ENCODE peak calls at places on chromosomes 11 and 22, in seven cellular contexts. One of them, this sample, is unnamed.

GRCh38 chr11:10657308-10658271 is 36.0 kb downstream of the IRAG1 start:
- DNase-seq in CD8-positive, alpha-beta T cell: no peak
- DNase-seq in Right ventricle myocardium superior: no peak
- DNase-seq in NCI-H748 treated with DMSO at 0.1 percent for 48 hours: no peak
- DNase-seq in stimulated activated CD4-positive, alpha-beta T cell treated with anti-CD3 and anti-CD28 coated beads, Interleukin-4, amount 100 ng/mL, for 48 hours: no peak
- DNase-seq in EH: peak; percentile 90
- DNase-seq in NCI-H1092 treated with DMSO at 0.1 percent for 48 hours: no peak
- DNase-seq in this sample: no peak

GRCh38 chr22:37820350-37820749 is 2.8 kb upstream of the GALR3 start:
- DNase-seq in stimulated activated CD4-positive, alpha-beta T cell treated with anti-CD3 and anti-CD28 coated beads, Interleukin-4, amount 100 ng/mL, for 48 hours: no peak
- DNase-seq in Right ventricle myocardium superior: no peak
- DNase-seq in CD8-positive, alpha-beta T cell: no peak
- DNase-seq in NCI-H1092 treated with DMSO at 0.1 percent for 48 hours: no peak
- DNase-seq in EH: no peak
- DNase-seq in NCI-H748 treated with DMSO at 0.1 percent for 48 hours: no peak
- DNase-seq in this sample: no peak

GRCh38 chr22:26610983-26611382 is 6.8 kb downstream of the CRYBB1 start:
- DNase-seq in stimulated activated CD4-positive, alpha-beta T cell treated with anti-CD3 and anti-CD28 coated beads, Interleukin-4, amount 100 ng/mL, for 48 hours: no peak
- DNase-seq in NCI-H1092 treated with DMSO at 0.1 percent for 48 hours: no peak
- DNase-seq in EH: peak; percentile 61
- DNase-seq in Right ventricle myocardium superior: no peak
- DNase-seq in NCI-H748 treated with DMSO at 0.1 percent for 48 hours: no peak
- DNase-seq in CD8-positive, alpha-beta T cell: no peak
- DNase-seq in this sample: no peak

GRCh38 chr11:12137938-12138731 is 27.7 kb downstream of the MICAL2 start:
- DNase-seq in NCI-H1092 treated with DMSO at 0.1 percent for 48 hours: no peak
- DNase-seq in NCI-H748 treated with DMSO at 0.1 percent for 48 hours: no peak
- DNase-seq in EH: peak; percentile 98
- DNase-seq in CD8-positive, alpha-beta T cell: no peak
- DNase-seq in stimulated activated CD4-positive, alpha-beta T cell treated with anti-CD3 and anti-CD28 coated beads, Interleukin-4, amount 100 ng/mL, for 48 hours: no peak
- DNase-seq in Right ventricle myocardium superior: no peak
- DNase-seq in this sample: no peak

GRCh38 chr11:96969251-96969650 is 579.4 kb downstream of the JRKL start:
- DNase-seq in CD8-positive, alpha-beta T cell: no peak
- DNase-seq in Right ventricle myocardium superior: no peak
- DNase-seq in NCI-H1092 treated with DMSO at 0.1 percent for 48 hours: no peak
- DNase-seq in stimulated activated CD4-positive, alpha-beta T cell treated with anti-CD3 and anti-CD28 coated beads, Interleukin-4, amount 100 ng/mL, for 48 hours: no peak
- DNase-seq in EH: no peak
- DNase-seq in NCI-H748 treated with DMSO at 0.1 percent for 48 hours: no peak
- DNase-seq in this sample: no peak

GRCh38 chr22:50729391-50730012 is 8.5 kb upstream of the ACR start:
- DNase-seq in NCI-H1092 treated with DMSO at 0.1 percent for 48 hours: no peak
- DNase-seq in NCI-H748 treated with DMSO at 0.1 percent for 48 hours: peak; percentile 11
- DNase-seq in stimulated activated CD4-positive, alpha-beta T cell treated with anti-CD3 and anti-CD28 coated beads, Interleukin-4, amount 100 ng/mL, for 48 hours: no peak
- DNase-seq in EH: no peak
- DNase-seq in Right ventricle myocardium superior: peak; percentile 28
- DNase-seq in CD8-positive, alpha-beta T cell: no peak
- DNase-seq in this sample: peak; percentile 67

GRCh38 chr11:35148163-35148562 is 9.2 kb downstream of the CD44 start:
- DNase-seq in Right ventricle myocardium superior: no peak
- DNase-seq in NCI-H748 treated with DMSO at 0.1 percent for 48 hours: no peak
- DNase-seq in EH: no peak
- DNase-seq in NCI-H1092 treated with DMSO at 0.1 percent for 48 hours: no peak
- DNase-seq in CD8-positive, alpha-beta T cell: no peak
- DNase-seq in stimulated activated CD4-positive, alpha-beta T cell treated with anti-CD3 and anti-CD28 coated beads, Interleukin-4, amount 100 ng/mL, for 48 hours: no peak
- DNase-seq in this sample: peak; percentile 59

GRCh38 chr11:129973809-129974208 is 28.8 kb downstream of the PRDM10 start:
- DNase-seq in NCI-H1092 treated with DMSO at 0.1 percent for 48 hours: no peak
- DNase-seq in EH: no peak
- DNase-seq in CD8-positive, alpha-beta T cell: no peak
- DNase-seq in Right ventricle myocardium superior: peak; percentile 59
- DNase-seq in NCI-H748 treated with DMSO at 0.1 percent for 48 hours: no peak
- DNase-seq in stimulated activated CD4-positive, alpha-beta T cell treated with anti-CD3 and anti-CD28 coated beads, Interleukin-4, amount 100 ng/mL, for 48 hours: no peak
- DNase-seq in this sample: no peak

GRCh38 chr11:64814712-64815187 is 4.4 kb upstream of the MEN1 start:
- DNase-seq in NCI-H748 treated with DMSO at 0.1 percent for 48 hours: no peak
- DNase-seq in EH: no peak
- DNase-seq in CD8-positive, alpha-beta T cell: no peak
- DNase-seq in NCI-H1092 treated with DMSO at 0.1 percent for 48 hours: no peak
- DNase-seq in Right ventricle myocardium superior: no peak
- DNase-seq in stimulated activated CD4-positive, alpha-beta T cell treated with anti-CD3 and anti-CD28 coated beads, Interleukin-4, amount 100 ng/mL, for 48 hours: no peak
- DNase-seq in this sample: no peak

GRCh38 chr22:37607010-37607911 is 1.4 kb upstream of the GGA1 start:
- DNase-seq in NCI-H1092 treated with DMSO at 0.1 percent for 48 hours: peak; percentile 77
- DNase-seq in CD8-positive, alpha-beta T cell: peak; percentile 95
- DNase-seq in stimulated activated CD4-positive, alpha-beta T cell treated with anti-CD3 and anti-CD28 coated beads, Interleukin-4, amount 100 ng/mL, for 48 hours: peak; percentile 87
- DNase-seq in Right ventricle myocardium superior: peak; percentile 87
- DNase-seq in NCI-H748 treated with DMSO at 0.1 percent for 48 hours: peak; percentile 65
- DNase-seq in EH: peak; percentile 59
- DNase-seq in this sample: peak; percentile 96

GRCh38 chr11:59283825-59284772 is 71.4 kb upstream of the MPEG1 start:
- DNase-seq in Right ventricle myocardium superior: no peak
- DNase-seq in NCI-H1092 treated with DMSO at 0.1 percent for 48 hours: peak; percentile 29
- DNase-seq in EH: peak; percentile 45
- DNase-seq in NCI-H748 treated with DMSO at 0.1 percent for 48 hours: peak; percentile 41
- DNase-seq in stimulated activated CD4-positive, alpha-beta T cell treated with anti-CD3 and anti-CD28 coated beads, Interleukin-4, amount 100 ng/mL, for 48 hours: peak; percentile 21
- DNase-seq in CD8-positive, alpha-beta T cell: peak; percentile 62
- DNase-seq in this sample: peak; percentile 84

GRCh38 chr22:17370766-17371181 is 1.5 kb downstream of the CECR2 start:
- DNase-seq in EH: no peak
- DNase-seq in Right ventricle myocardium superior: no peak
- DNase-seq in NCI-H1092 treated with DMSO at 0.1 percent for 48 hours: no peak
- DNase-seq in stimulated activated CD4-positive, alpha-beta T cell treated with anti-CD3 and anti-CD28 coated beads, Interleukin-4, amount 100 ng/mL, for 48 hours: no peak
- DNase-seq in CD8-positive, alpha-beta T cell: no peak
- DNase-seq in NCI-H748 treated with DMSO at 0.1 percent for 48 hours: no peak
- DNase-seq in this sample: no peak

GRCh38 chr11:19076744-19077589 is 16.4 kb upstream of the MRGPRX2 start:
- DNase-seq in stimulated activated CD4-positive, alpha-beta T cell treated with anti-CD3 and anti-CD28 coated beads, Interleukin-4, amount 100 ng/mL, for 48 hours: peak; percentile 34
- DNase-seq in NCI-H748 treated with DMSO at 0.1 percent for 48 hours: peak; percentile 48
- DNase-seq in EH: peak; percentile 58
- DNase-seq in Right ventricle myocardium superior: peak; percentile 55
- DNase-seq in CD8-positive, alpha-beta T cell: peak; percentile 68
- DNase-seq in NCI-H1092 treated with DMSO at 0.1 percent for 48 hours: peak; percentile 49
- DNase-seq in this sample: peak; percentile 75

GRCh38 chr11:45089845-45090499 is 56.5 kb upstream of the PRDM11 start:
- DNase-seq in NCI-H748 treated with DMSO at 0.1 percent for 48 hours: no peak
- DNase-seq in Right ventricle myocardium superior: no peak
- DNase-seq in stimulated activated CD4-positive, alpha-beta T cell treated with anti-CD3 and anti-CD28 coated beads, Interleukin-4, amount 100 ng/mL, for 48 hours: no peak
- DNase-seq in NCI-H1092 treated with DMSO at 0.1 percent for 48 hours: no peak
- DNase-seq in CD8-positive, alpha-beta T cell: no peak
- DNase-seq in EH: peak; percentile 69
- DNase-seq in this sample: no peak

GRCh38 chr11:110907629-110908028 is 195.4 kb upstream of the ARHGAP20 start:
- DNase-seq in CD8-positive, alpha-beta T cell: no peak
- DNase-seq in NCI-H748 treated with DMSO at 0.1 percent for 48 hours: no peak
- DNase-seq in EH: peak; percentile 89
- DNase-seq in NCI-H1092 treated with DMSO at 0.1 percent for 48 hours: no peak
- DNase-seq in stimulated activated CD4-positive, alpha-beta T cell treated with anti-CD3 and anti-CD28 coated beads, Interleukin-4, amount 100 ng/mL, for 48 hours: no peak
- DNase-seq in Right ventricle myocardium superior: no peak
- DNase-seq in this sample: peak; percentile 52

GRCh38 chr11:36953986-36954385 is 355.9 kb upstream of the RAG2 start:
- DNase-seq in NCI-H748 treated with DMSO at 0.1 percent for 48 hours: no peak
- DNase-seq in CD8-positive, alpha-beta T cell: no peak
- DNase-seq in EH: peak; percentile 1
- DNase-seq in NCI-H1092 treated with DMSO at 0.1 percent for 48 hours: no peak
- DNase-seq in Right ventricle myocardium superior: no peak
- DNase-seq in stimulated activated CD4-positive, alpha-beta T cell treated with anti-CD3 and anti-CD28 coated beads, Interleukin-4, amount 100 ng/mL, for 48 hours: no peak
- DNase-seq in this sample: no peak

GRCh38 chr22:23695141-23695540 is 4.3 kb downstream of the RGL4 start:
- DNase-seq in stimulated activated CD4-positive, alpha-beta T cell treated with anti-CD3 and anti-CD28 coated beads, Interleukin-4, amount 100 ng/mL, for 48 hours: no peak
- DNase-seq in EH: no peak
- DNase-seq in CD8-positive, alpha-beta T cell: no peak
- DNase-seq in NCI-H748 treated with DMSO at 0.1 percent for 48 hours: no peak
- DNase-seq in Right ventricle myocardium superior: no peak
- DNase-seq in NCI-H1092 treated with DMSO at 0.1 percent for 48 hours: no peak
- DNase-seq in this sample: peak; percentile 10

GRCh38 chr11:114262681-114263509 is 33.3 kb upstream of the NNMT start:
- DNase-seq in Right ventricle myocardium superior: no peak
- DNase-seq in stimulated activated CD4-positive, alpha-beta T cell treated with anti-CD3 and anti-CD28 coated beads, Interleukin-4, amount 100 ng/mL, for 48 hours: no peak
- DNase-seq in EH: peak; percentile 60
- DNase-seq in NCI-H748 treated with DMSO at 0.1 percent for 48 hours: peak; percentile 54
- DNase-seq in CD8-positive, alpha-beta T cell: no peak
- DNase-seq in NCI-H1092 treated with DMSO at 0.1 percent for 48 hours: peak; percentile 72
- DNase-seq in this sample: no peak

GRCh38 chr11:21965221-21965620 is 227.7 kb upstream of the ANO5 start:
- DNase-seq in EH: no peak
- DNase-seq in NCI-H1092 treated with DMSO at 0.1 percent for 48 hours: no peak
- DNase-seq in stimulated activated CD4-positive, alpha-beta T cell treated with anti-CD3 and anti-CD28 coated beads, Interleukin-4, amount 100 ng/mL, for 48 hours: no peak
- DNase-seq in CD8-positive, alpha-beta T cell: no peak
- DNase-seq in Right ventricle myocardium superior: no peak
- DNase-seq in NCI-H748 treated with DMSO at 0.1 percent for 48 hours: no peak
- DNase-seq in this sample: no peak

GRCh38 chr22:44136112-44136511 is 44.6 kb upstream of the PARVG start:
- DNase-seq in Right ventricle myocardium superior: peak; percentile 17
- DNase-seq in stimulated activated CD4-positive, alpha-beta T cell treated with anti-CD3 and anti-CD28 coated beads, Interleukin-4, amount 100 ng/mL, for 48 hours: no peak
- DNase-seq in EH: no peak
- DNase-seq in NCI-H748 treated with DMSO at 0.1 percent for 48 hours: no peak
- DNase-seq in CD8-positive, alpha-beta T cell: no peak
- DNase-seq in NCI-H1092 treated with DMSO at 0.1 percent for 48 hours: no peak
- DNase-seq in this sample: no peak

GRCh38 chr22:46881373-46882118 is 119.1 kb downstream of the TBC1D22A start:
- DNase-seq in NCI-H748 treated with DMSO at 0.1 percent for 48 hours: no peak
- DNase-seq in NCI-H1092 treated with DMSO at 0.1 percent for 48 hours: no peak
- DNase-seq in EH: peak; percentile 26
- DNase-seq in Right ventricle myocardium superior: peak; percentile 69
- DNase-seq in stimulated activated CD4-positive, alpha-beta T cell treated with anti-CD3 and anti-CD28 coated beads, Interleukin-4, amount 100 ng/mL, for 48 hours: no peak
- DNase-seq in CD8-positive, alpha-beta T cell: no peak
- DNase-seq in this sample: no peak

GRCh38 chr11:96200243-96200642 is 142.8 kb downstream of the MAML2 start:
- DNase-seq in NCI-H1092 treated with DMSO at 0.1 percent for 48 hours: no peak
- DNase-seq in Right ventricle myocardium superior: no peak
- DNase-seq in EH: peak; percentile 97
- DNase-seq in NCI-H748 treated with DMSO at 0.1 percent for 48 hours: no peak
- DNase-seq in CD8-positive, alpha-beta T cell: no peak
- DNase-seq in stimulated activated CD4-positive, alpha-beta T cell treated with anti-CD3 and anti-CD28 coated beads, Interleukin-4, amount 100 ng/mL, for 48 hours: no peak
- DNase-seq in this sample: no peak

GRCh38 chr11:18765554-18765953 is 26.0 kb downstream of the PTPN5 start:
- DNase-seq in stimulated activated CD4-positive, alpha-beta T cell treated with anti-CD3 and anti-CD28 coated beads, Interleukin-4, amount 100 ng/mL, for 48 hours: no peak
- DNase-seq in NCI-H748 treated with DMSO at 0.1 percent for 48 hours: no peak
- DNase-seq in CD8-positive, alpha-beta T cell: no peak
- DNase-seq in EH: no peak
- DNase-seq in NCI-H1092 treated with DMSO at 0.1 percent for 48 hours: no peak
- DNase-seq in Right ventricle myocardium superior: no peak
- DNase-seq in this sample: no peak

GRCh38 chr11:28528217-28528616 is 420.0 kb downstream of the METTL15 start:
- DNase-seq in EH: peak; percentile 32
- DNase-seq in Right ventricle myocardium superior: no peak
- DNase-seq in NCI-H748 treated with DMSO at 0.1 percent for 48 hours: no peak
- DNase-seq in CD8-positive, alpha-beta T cell: no peak
- DNase-seq in NCI-H1092 treated with DMSO at 0.1 percent for 48 hours: no peak
- DNase-seq in stimulated activated CD4-positive, alpha-beta T cell treated with anti-CD3 and anti-CD28 coated beads, Interleukin-4, amount 100 ng/mL, for 48 hours: no peak
- DNase-seq in this sample: no peak